ENCODE peak calls at places on chromosomes 12 and 14, in eight cellular contexts. K is right atrium auricular region, P is cardiac muscle cell, F is foreskin fibroblast, T is fibroblast of mammary gland, J is A549, L is fibroblast of lung, Z is H1. B is an unnamed sample.

GRCh38 chr14:61562321-61563161 is 132.8 kb upstream of the HIF1A start:
- DNase-seq in K (peak), P (no peak), F (peak), T (peak), J (peak), L (peak), Z (no peak), B (peak)

GRCh38 chr14:98437113-98437512 is 834.9 kb downstream of the BCL11B start:
- DNase-seq in K (no peak), P (no peak), F (no peak), T (no peak), J (no peak), L (no peak), Z (no peak), B (no peak)

GRCh38 chr14:44941591-44941990 is 20.2 kb downstream of the KLHL28 start:
- DNase-seq in K (no peak), P (no peak), F (no peak), T (no peak), J (no peak), L (no peak), Z (no peak), B (no peak)

GRCh38 chr14:100526632-100527031 is 60.6 kb downstream of the BEGAIN start:
- DNase-seq in K (no peak), P (no peak), F (no peak), T (no peak), J (no peak), L (no peak), Z (no peak), B (no peak)

GRCh38 chr12:116508145-116509121 is 50.7 kb upstream of the MAP1LC3B2 start:
- DNase-seq in K (no peak), P (peak), F (peak), T (peak), J (peak), L (peak), Z (no peak), B (no peak)

GRCh38 chr12:122918827-122919226 is 22.9 kb upstream of the VPS37B start:
- DNase-seq in K (no peak), P (no peak), F (peak), T (no peak), J (no peak), L (no peak), Z (no peak), B (no peak)

GRCh38 chr12:25384954-25385216 is 134.2 kb upstream of the KRAS start:
- DNase-seq in K (no peak), P (no peak), F (no peak), T (no peak), J (no peak), L (no peak), Z (no peak), B (no peak)

GRCh38 chr14:50044040-50044651 is 72.2 kb downstream of the VCPKMT start:
- DNase-seq in K (no peak), P (no peak), F (no peak), T (no peak), J (no peak), L (no peak), Z (no peak), B (no peak)

GRCh38 chr14:100765296-100765695 is 38.6 kb downstream of the DLK1 start:
- DNase-seq in K (no peak), P (no peak), F (no peak), T (no peak), J (no peak), L (no peak), Z (no peak), B (no peak)

GRCh38 chr14:105223770-105224544 is 24.4 kb upstream of the BTBD6 start:
- DNase-seq in K (no peak), P (no peak), F (no peak), T (no peak), J (no peak), L (no peak), Z (no peak), B (no peak)

GRCh38 chr12:2288001-2288400 is 235.2 kb downstream of the CACNA1C start:
- DNase-seq in K (no peak), P (peak), F (peak), T (peak), J (no peak), L (peak), Z (no peak), B (no peak)

GRCh38 chr12:51863363-51863920 is 14.9 kb upstream of the FIGNL2 start:
- DNase-seq in K (no peak), P (no peak), F (no peak), T (no peak), J (no peak), L (no peak), Z (no peak), B (no peak)

GRCh38 chr14:38171197-38171596 is 36.5 kb upstream of the SSTR1 start:
- DNase-seq in K (no peak), P (no peak), F (peak), T (peak), J (no peak), L (no peak), Z (no peak), B (peak)

GRCh38 chr14:73935666-73936065 is 14.2 kb downstream of the FAM161B start:
- DNase-seq in K (no peak), P (no peak), F (peak), T (peak), J (peak), L (peak), Z (no peak), B (no peak)

GRCh38 chr14:103533999-103534575 is 5.1 kb downstream of the TRMT61A start:
- DNase-seq in K (no peak), P (no peak), F (no peak), T (no peak), J (no peak), L (no peak), Z (no peak), B (no peak)

GRCh38 chr14:103391048-103391447 is 5.8 kb downstream of the MARK3 start:
- DNase-seq in K (peak), P (peak), F (peak), T (peak), J (peak), L (peak), Z (no peak), B (peak)

GRCh38 chr12:127670294-127670693 is 596.7 kb upstream of the TMEM132C start:
- DNase-seq in K (no peak), P (no peak), F (no peak), T (no peak), J (no peak), L (no peak), Z (no peak), B (no peak)

GRCh38 chr12:62647586-62647985 is 181.0 kb downstream of the MON2 start:
- DNase-seq in K (no peak), P (no peak), F (no peak), T (peak), J (no peak), L (no peak), Z (no peak), B (no peak)

GRCh38 chr12:12723681-12724420 is 6.7 kb downstream of the CDKN1B start:
- DNase-seq in K (no peak), P (peak), F (peak), T (no peak), J (peak), L (peak), Z (no peak), B (no peak)

GRCh38 chr12:103852498-103852992 is 11.5 kb upstream of the NT5DC3 start:
- DNase-seq in K (no peak), P (no peak), F (no peak), T (no peak), J (peak), L (no peak), Z (no peak), B (peak)

GRCh38 chr12:66763453-66763852 is 84.6 kb upstream of the GRIP1 start:
- DNase-seq in K (no peak), P (no peak), F (no peak), T (no peak), J (no peak), L (no peak), Z (no peak), B (no peak)

GRCh38 chr12:20549115-20549719 is 145.9 kb upstream of the SLCO1C1 start:
- DNase-seq in K (no peak), P (peak), F (peak), T (peak), J (peak), L (peak), Z (no peak), B (no peak)

GRCh38 chr12:95164656-95165055 is 52.6 kb downstream of the FGD6 start:
- DNase-seq in K (no peak), P (no peak), F (peak), T (no peak), J (no peak), L (no peak), Z (no peak), B (no peak)

GRCh38 chr12:117718559-117718958 is 250.2 kb downstream of the KSR2 start:
- DNase-seq in K (no peak), P (peak), F (no peak), T (no peak), J (no peak), L (no peak), Z (no peak), B (no peak)

GRCh38 chr12:12725956-12726542 is 8.9 kb downstream of the CDKN1B start:
- DNase-seq in K (no peak), P (no peak), F (no peak), T (no peak), J (no peak), L (no peak), Z (no peak), B (no peak)

GRCh38 chr12:69247253-69248018 is 8.1 kb downstream of the CPSF6 start:
- DNase-seq in K (no peak), P (no peak), F (no peak), T (no peak), J (no peak), L (no peak), Z (no peak), B (no peak)

GRCh38 chr14:104556256-104557021 is 23.1 kb upstream of the C14orf180 start:
- DNase-seq in K (no peak), P (no peak), F (no peak), T (no peak), J (no peak), L (no peak), Z (no peak), B (no peak)

GRCh38 chr12:13125996-13126395 is 22.5 kb upstream of the GSG1 start:
- DNase-seq in K (no peak), P (no peak), F (no peak), T (no peak), J (no peak), L (no peak), Z (no peak), B (no peak)

GRCh38 chr14:99732436-99733220 is 48.5 kb downstream of the CYP46A1 start:
- DNase-seq in K (peak), P (no peak), F (no peak), T (no peak), J (no peak), L (no peak), Z (no peak), B (no peak)

GRCh38 chr14:38662781-38663180 is 406.9 kb upstream of the CLEC14A start:
- DNase-seq in K (no peak), P (no peak), F (no peak), T (no peak), J (no peak), L (no peak), Z (no peak), B (no peak)

GRCh38 chr12:107760207-107760816 is 625 bp downstream of the PRDM4 start:
- DNase-seq in K (no peak), P (peak), F (peak), T (no peak), J (peak), L (no peak), Z (no peak), B (no peak)

GRCh38 chr14:95597784-95598204 is 62.9 kb downstream of the GLRX5 start:
- DNase-seq in K (no peak), P (peak), F (peak), T (peak), J (no peak), L (peak), Z (peak), B (peak)

GRCh38 chr12:14514154-14514842 is 53.4 kb downstream of the PLBD1 start:
- DNase-seq in K (no peak), P (peak), F (peak), T (peak), J (peak), L (peak), Z (peak), B (peak)

GRCh38 chr12:129532707-129533499 is 370.9 kb downstream of the TMEM132D start:
- DNase-seq in K (no peak), P (no peak), F (no peak), T (no peak), J (no peak), L (no peak), Z (peak), B (no peak)

GRCh38 chr14:104973215-104974145 is 4.7 kb downstream of the AHNAK2 start:
- DNase-seq in K (peak), P (no peak), F (peak), T (peak), J (peak), L (peak), Z (peak), B (peak)

GRCh38 chr12:105351523-105351922 is 21.0 kb downstream of the C12orf75 start:
- DNase-seq in K (no peak), P (no peak), F (no peak), T (no peak), J (no peak), L (no peak), Z (no peak), B (no peak)

DNA sequence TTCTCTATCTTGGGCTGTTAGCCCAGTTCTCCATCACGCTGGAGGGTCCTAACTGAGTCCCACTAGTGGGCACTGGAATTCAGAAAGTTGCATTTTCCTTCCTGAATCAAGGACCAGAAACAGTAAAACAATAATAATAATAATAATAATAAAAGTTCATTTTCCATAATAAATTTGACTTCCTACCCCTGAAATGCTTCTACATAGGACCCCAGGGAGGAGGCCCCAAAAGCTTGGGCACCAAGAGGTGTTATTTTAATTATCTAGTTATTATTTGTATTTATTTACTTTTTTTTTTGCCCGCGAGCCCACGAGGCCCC is 12.4 kb downstream of the SCNN1A start:
- DNase-seq in K (no peak), P (no peak), F (no peak), T (no peak), J (no peak), L (no peak), Z (no peak), B (no peak)
- H3K4me3 ChIP-seq in K (peak), P (peak), F (no peak), T (no peak), J (peak), L (no peak), Z (no peak), B (peak)

DNA sequence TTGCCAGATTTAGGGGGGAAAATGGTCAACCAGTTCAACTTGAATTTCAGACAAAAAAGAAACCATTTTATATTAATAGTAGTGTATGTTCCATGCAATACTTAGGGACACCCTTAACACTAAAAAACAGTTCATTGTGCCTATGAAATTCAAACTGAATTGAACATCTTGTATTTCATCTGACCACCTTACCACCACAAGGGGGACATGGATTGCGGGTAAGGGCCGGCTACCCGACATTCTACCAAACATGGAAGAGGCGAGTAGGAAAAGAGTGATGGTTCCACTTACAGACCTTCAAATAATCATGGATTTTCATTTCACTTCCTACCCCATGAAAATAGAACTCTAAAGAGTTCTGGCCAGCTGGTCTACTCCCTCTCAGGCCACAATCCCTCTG is 10.3 kb upstream of the STK38L start:
- DNase-seq in K (no peak), P (no peak), F (no peak), T (no peak), J (no peak), L (no peak), Z (no peak), B (no peak)
- TF ChIP-seq CTCF in K (no peak), P (peak), F (no peak), T (peak), J (no peak), L (peak), Z (peak), B (no peak)

GRCh38 chr14:31549817-31550216 is 11.4 kb upstream of the NUBPL start:
- DNase-seq in K (no peak), P (no peak), F (no peak), T (no peak), J (no peak), L (no peak), Z (no peak), B (no peak)
- H3K4me3 ChIP-seq in K (no peak), P (no peak), F (no peak), T (no peak), J (no peak), L (no peak), Z (no peak), B (no peak)

DNA sequence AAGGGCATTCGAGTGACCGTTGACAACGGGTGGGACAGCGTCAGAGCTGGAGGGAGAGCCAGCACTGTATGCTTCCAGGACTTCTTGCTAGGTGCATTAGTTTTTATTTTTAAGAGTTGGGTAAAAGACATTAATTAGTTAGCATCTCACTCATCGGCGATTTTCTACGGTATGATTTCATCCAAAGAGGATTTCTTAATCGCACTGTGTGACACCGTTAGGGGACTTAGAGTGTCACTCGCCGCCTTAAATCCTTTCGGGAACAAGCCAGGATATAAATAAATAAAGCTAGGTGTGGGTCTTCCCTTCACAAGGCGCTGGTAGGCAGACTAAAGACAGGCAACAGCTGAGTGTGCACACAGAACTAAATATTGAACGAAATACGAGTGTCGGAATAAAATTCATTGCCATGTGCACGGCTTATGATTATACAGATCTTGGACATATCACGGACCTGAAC is 869 bp upstream of the NOVA1 start:
- DNase-seq in K (no peak), P (no peak), F (no peak), T (peak), J (peak), L (no peak), Z (no peak), B (no peak)
- TF ChIP-seq CTCF in K (no peak), P (no peak), F (no peak), T (no peak), J (no peak), L (no peak), Z (no peak), B (no peak)

GRCh38 chr12:89280833-89281533 is 71.3 kb downstream of the DUSP6 start:
- DNase-seq in K (no peak), P (no peak), F (peak), T (peak), J (no peak), L (no peak), Z (no peak), B (no peak)
- H3K4me3 ChIP-seq in K (no peak), P (no peak), F (no peak), T (no peak), J (no peak), L (no peak), Z (no peak), B (no peak)

DNA sequence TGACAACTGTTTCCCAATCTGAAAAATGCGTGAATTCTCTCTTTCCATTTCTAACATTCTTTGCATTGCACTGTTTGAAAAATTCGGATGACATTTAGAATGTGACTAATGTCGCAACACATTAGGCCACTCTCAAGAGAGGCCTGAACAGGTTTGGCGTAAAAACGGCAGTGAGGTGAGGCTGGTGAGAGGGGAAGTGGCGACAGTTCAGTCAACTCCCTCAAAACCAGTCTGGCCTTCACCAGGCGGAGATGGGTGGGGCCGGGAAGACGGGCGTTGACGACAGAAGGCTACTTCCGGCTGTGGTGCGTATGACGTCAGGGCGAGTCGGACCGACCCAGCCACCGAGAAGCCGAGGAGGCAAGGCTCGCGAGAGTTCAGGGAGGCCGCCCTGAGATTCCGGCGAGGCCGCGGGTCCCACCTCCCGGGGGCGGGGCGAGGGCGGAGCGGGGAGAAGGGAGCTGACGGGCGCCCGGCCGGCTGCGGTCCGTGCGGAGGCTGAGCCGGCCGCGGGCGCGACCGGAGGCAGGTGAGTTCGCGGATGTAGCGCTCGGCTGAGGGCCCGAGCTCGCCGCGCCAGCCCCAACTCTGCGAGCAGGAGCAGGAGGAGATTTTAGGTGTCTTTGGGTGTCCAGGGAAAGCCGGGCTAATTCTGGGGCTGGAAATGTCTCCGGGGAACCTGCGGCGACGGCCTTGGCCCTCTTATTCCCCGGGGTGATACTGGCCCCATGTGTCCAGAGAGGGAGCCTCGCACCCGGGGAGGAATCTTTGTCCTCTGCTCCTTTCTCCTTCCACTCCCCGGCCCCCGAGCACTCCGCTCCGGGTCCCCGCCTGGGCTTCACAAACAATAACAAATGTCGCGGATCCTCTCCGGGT is at the start of gene STK38L:
- DNase-seq in K (peak), P (peak), F (peak), T (peak), J (peak), L (peak), Z (peak), B (peak)
- TF ChIP-seq CTCF in K (no peak), P (peak), F (peak), T (peak), J (peak), L (peak), Z (no peak), B (peak)

GRCh38 chr12:130713581-130713991 is 2.5 kb downstream of the RIMBP2 start:
- DNase-seq in K (no peak), P (no peak), F (no peak), T (no peak), J (no peak), L (no peak), Z (no peak), B (no peak)

GRCh38 chr12:130715150-130715995 is 726 bp downstream of the RIMBP2 start:
- DNase-seq in K (no peak), P (peak), F (no peak), T (no peak), J (no peak), L (no peak), Z (no peak), B (no peak)

GRCh38 chr12:130715996-130716917 is at the start of gene RIMBP2:
- DNase-seq in K (no peak), P (peak), F (peak), T (no peak), J (peak), L (peak), Z (no peak), B (no peak)

GRCh38 chr12:130714091-130714590 is 2.0 kb downstream of the RIMBP2 start:
- DNase-seq in K (no peak), P (peak), F (no peak), T (no peak), J (no peak), L (no peak), Z (no peak), B (no peak)

GRCh38 chr12:130714591-130715149 is 1.4 kb downstream of the RIMBP2 start:
- DNase-seq in K (no peak), P (peak), F (no peak), T (no peak), J (no peak), L (no peak), Z (no peak), B (no peak)
- H3K4me3 ChIP-seq in K (no peak), P (peak), F (no peak), T (no peak), J (peak), L (no peak), Z (peak), B (no peak)

GRCh38 chr12:111788178-111788654 is 21.5 kb downstream of the ALDH2 start:
- DNase-seq in K (no peak), P (no peak), F (peak), T (peak), J (peak), L (peak), Z (no peak), B (no peak)
- TF ChIP-seq CTCF in K (no peak), P (peak), F (peak), T (peak), J (peak), L (peak), Z (no peak), B (peak)

GRCh38 chr14:64294672-64295413 is 672 bp upstream of the ESR2 start:
- DNase-seq in K (no peak), P (peak), F (peak), T (peak), J (peak), L (peak), Z (peak), B (no peak)
- H3K4me3 ChIP-seq in K (peak), P (peak), F (peak), T (peak), J (peak), L (peak), Z (peak), B (peak)

GRCh38 chr14:88919502-88919901 is 95.1 kb downstream of the TTC8 start:
- DNase-seq in K (no peak), P (no peak), F (no peak), T (no peak), J (peak), L (no peak), Z (no peak), B (no peak)
- TF ChIP-seq CTCF in K (no peak), P (no peak), F (no peak), T (no peak), J (peak), L (no peak), Z (no peak), B (no peak)